ENCODE peak calls at places on chromosomes 7 and 10, in four cellular contexts. H is Calu3, V is DMS153, L is cardiac fibroblast. I is an unnamed sample.

GRCh38 chr10:102660891-102661613 is 16.8 kb downstream of the TRIM8 start:
- DNase-seq in H (no peak), V (no peak), L (peak), I (no peak)

GRCh38 chr7:83835424-83835823 is 186.5 kb upstream of the SEMA3E start:
- DNase-seq in L (no peak), V (no peak), H (no peak), I (no peak)

GRCh38 chr10:119409906-119410305 is 132.6 kb downstream of the RGS10 start:
- DNase-seq in H (no peak), V (no peak), L (peak), I (no peak)

GRCh38 chr10:72275351-72276012 is 1.8 kb downstream of the DDIT4 start:
- DNase-seq in L (peak), V (no peak), H (peak), I (no peak)

GRCh38 chr7:156145996-156146395 is 333.7 kb upstream of the SHH start:
- DNase-seq in L (no peak), H (no peak), V (no peak), I (no peak)

GRCh38 chr10:79166312-79166721 is 97.6 kb downstream of the ZMIZ1 start:
- DNase-seq in V (no peak), H (no peak), L (no peak), I (no peak)

GRCh38 chr7:54773472-54774399 is 14.7 kb upstream of the SEC61G start:
- DNase-seq in V (peak), L (peak), H (peak), I (peak)

GRCh38 chr10:79137826-79138225 is 69.1 kb downstream of the ZMIZ1 start:
- DNase-seq in L (no peak), H (no peak), V (no peak), I (no peak)

GRCh38 chr10:92047215-92047614 is 123.6 kb downstream of the BTAF1 start:
- DNase-seq in L (peak), V (no peak), H (no peak), I (no peak)

GRCh38 chr10:62819521-62819920 is 3.4 kb upstream of the EGR2 start:
- DNase-seq in V (no peak), H (no peak), L (no peak), I (no peak)

GRCh38 chr7:125926621-125927020 is 997.0 kb upstream of the POT1 start:
- DNase-seq in H (no peak), V (no peak), L (no peak), I (no peak)

GRCh38 chr7:150755473-150756099 is 18.4 kb downstream of the GIMAP5 start:
- DNase-seq in L (peak), V (no peak), H (no peak), I (no peak)

GRCh38 chr10:108911814-108912541 is 1011.3 kb downstream of the XPNPEP1 start:
- DNase-seq in L (peak), H (no peak), V (no peak), I (no peak)

GRCh38 chr10:23351914-23352313 is 7.3 kb upstream of the C10orf67 start:
- DNase-seq in L (peak), V (no peak), H (no peak), I (no peak)

GRCh38 chr7:102856036-102856435 is 56.8 kb upstream of the LRRC17 start:
- DNase-seq in H (no peak), L (no peak), V (no peak), I (no peak)

GRCh38 chr7:113912881-113913280 is 5.9 kb downstream of the PPP1R3A start:
- DNase-seq in V (no peak), L (no peak), H (no peak), I (no peak)

GRCh38 chr7:1331026-1331425 is 98.4 kb downstream of the UNCX start:
- DNase-seq in H (no peak), L (no peak), V (no peak), I (no peak)

GRCh38 chr10:78492424-78492823 is 458.8 kb downstream of the RPS24 start:
- DNase-seq in H (no peak), L (no peak), V (no peak), I (no peak)

GRCh38 chr7:92020636-92021035 is 80.0 kb downstream of the AKAP9 start:
- DNase-seq in H (no peak), V (no peak), L (peak), I (no peak)

GRCh38 chr7:150404172-150404784 is 25.1 kb downstream of the ZNF775 start:
- DNase-seq in V (no peak), H (no peak), L (no peak), I (no peak)

GRCh38 chr10:29392376-29393021 is 103.6 kb downstream of the LYZL1 start:
- DNase-seq in V (peak), L (peak), H (peak), I (no peak)

GRCh38 chr7:1149351-1149794 is 10.6 kb downstream of the ZFAND2A start:
- DNase-seq in V (no peak), H (no peak), L (no peak), I (no peak)

GRCh38 chr10:14093735-14094484 is 236.8 kb downstream of the FRMD4A start:
- DNase-seq in L (peak), H (peak), V (no peak), I (peak)

GRCh38 chr10:88114368-88114767 is 250.9 kb downstream of the PTEN start:
- DNase-seq in L (peak), V (peak), H (peak), I (no peak)

GRCh38 chr10:121527690-121528089 is 70.6 kb downstream of the FGFR2 start:
- DNase-seq in H (no peak), L (peak), V (no peak), I (no peak)

GRCh38 chr10:127044191-127044590 is 139.0 kb downstream of the DOCK1 start:
- DNase-seq in V (peak), L (no peak), H (no peak), I (peak)

I was measured in LNCaP clone FGC.